ENCODE peak calls at places on chromosomes 11 and 22, in four cellular contexts. H is MM.1S, J is cardiac muscle cell, R is ovary. D is an unnamed sample. For H3K36me3, the result is how much of the 10 kb centered on the place peaks cover.

GRCh38 chr22:42688241-42688913 is 32.3 kb downstream of the A4GALT start:
- DNase-seq in J (peak), R (peak), H (no peak), D (peak)

GRCh38 chr22:41579297-41579996 is 10.2 kb downstream of the PMM1 start:
- DNase-seq in H (no peak), R (no peak), J (no peak), D (no peak)

GRCh38 chr11:109945626-109946321 is 147.4 kb upstream of the ZC3H12C start:
- DNase-seq in R (no peak), J (no peak), H (no peak), D (no peak)

GRCh38 chr11:47162426-47162825 is 14.3 kb downstream of the ARFGAP2 start:
- DNase-seq in R (no peak), J (no peak), H (no peak), D (no peak)

GRCh38 chr11:22703561-22703960 is 37.1 kb downstream of the GAS2 start:
- DNase-seq in H (no peak), J (peak), R (no peak), D (no peak)

GRCh38 chr22:39365406-39365782 is 15.6 kb downstream of the SYNGR1 start:
- DNase-seq in J (no peak), R (no peak), H (no peak), D (no peak)

GRCh38 chr22:41914611-41915034 is 251 bp downstream of the SHISA8 start:
- DNase-seq in J (no peak), R (no peak), H (no peak), D (no peak)

GRCh38 chr22:39454385-39454871 is 2.4 kb upstream of the MGAT3 start:
- DNase-seq in H (no peak), R (no peak), J (no peak), D (no peak)

GRCh38 chr11:110032957-110033570 is 60.1 kb upstream of the ZC3H12C start:
- DNase-seq in J (no peak), H (no peak), R (no peak), D (no peak)

GRCh38 chr11:93225642-93226041 is 27.9 kb upstream of the SLC36A4 start:
- DNase-seq in H (no peak), R (no peak), J (no peak), D (no peak)

GRCh38 chr22:36160499-36160942 is at the start of gene APOL3:
- DNase-seq in H (peak), J (no peak), R (peak), D (peak)

GRCh38 chr11:80241766-80242165 is 800.9 kb upstream of the TENM4 start:
- DNase-seq in H (no peak), R (no peak), J (no peak), D (no peak)

GRCh38 chr22:28419916-28420315 is 259.7 kb downstream of the TTC28 start:
- DNase-seq in J (no peak), H (no peak), R (no peak), D (no peak)

GRCh38 chr11:121451178-121451981 is 734 bp upstream of the SORL1 start:
- DNase-seq in J (no peak), R (no peak), H (no peak), D (peak)

GRCh38 chr11:96272542-96273306 is 70.3 kb downstream of the MAML2 start:
- DNase-seq in H (no peak), J (no peak), R (no peak), D (peak)

GRCh38 chr11:128448487-128448886 is 138.9 kb downstream of the ETS1 start:
- DNase-seq in J (no peak), H (no peak), R (no peak), D (peak)

DNA sequence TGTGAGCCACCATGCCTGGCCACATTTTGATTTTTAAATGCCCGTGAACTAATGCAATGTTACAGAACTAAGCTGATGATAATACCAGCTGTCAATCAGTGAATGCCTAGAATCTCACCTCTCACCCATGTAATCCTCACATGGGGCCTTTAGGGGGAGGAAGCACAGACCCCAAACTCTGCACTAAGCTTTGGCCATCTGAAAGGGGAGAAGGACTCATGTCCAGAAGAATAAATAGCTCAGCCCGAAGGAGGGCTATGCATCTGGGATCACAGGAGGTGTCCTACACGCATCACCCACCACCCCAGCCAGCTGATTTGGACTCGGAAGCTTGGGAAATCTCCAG is 36.0 kb upstream of the YPEL1 start:
- DNase-seq in R (no peak), J (no peak), H (no peak), D (no peak)
- H3K36me3 ChIP-seq in R (under half), J (under half), H (under half), D (half or more)

DNA sequence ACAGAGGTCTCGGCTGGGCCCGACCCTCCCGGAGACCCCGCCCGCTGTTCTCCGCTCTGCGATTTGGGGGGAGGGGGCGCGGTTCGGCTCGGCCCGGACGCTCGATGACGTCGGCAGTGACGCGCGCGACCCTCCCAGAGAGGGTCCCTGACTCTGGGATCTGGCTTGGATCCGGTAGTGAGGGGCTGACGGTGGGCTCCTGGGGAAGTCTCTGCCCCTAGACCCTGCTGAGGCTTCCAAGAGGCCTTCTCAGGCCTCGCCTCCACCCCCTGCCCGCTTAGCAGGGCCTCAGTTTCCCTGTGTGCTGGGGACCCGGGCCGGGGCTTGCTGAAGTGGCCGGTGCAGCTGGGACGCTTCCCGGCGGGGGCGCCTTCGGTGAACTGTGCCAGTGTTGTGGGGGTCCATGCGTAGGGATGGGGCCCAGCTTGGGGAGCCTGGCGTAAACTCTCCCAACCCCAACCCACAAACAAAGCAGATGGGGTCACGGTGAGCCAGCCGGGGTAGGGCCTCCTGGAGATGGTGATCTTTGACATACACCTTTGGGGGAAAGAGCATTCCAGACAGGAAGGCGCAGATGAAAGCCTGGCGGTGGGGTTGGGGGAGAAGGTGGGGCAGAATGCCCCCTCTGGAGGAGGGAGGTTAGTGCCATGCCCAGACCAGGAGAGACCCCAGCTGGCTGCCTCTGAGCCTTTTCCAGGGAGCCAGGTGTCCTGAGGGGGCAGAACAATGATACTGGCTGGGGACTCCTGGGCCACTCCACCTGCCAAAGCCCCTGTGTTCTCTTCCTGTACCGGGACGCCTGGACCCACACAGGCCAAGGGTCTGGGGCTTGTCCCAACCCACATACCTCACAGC is 1.0 kb downstream of the B4GALNT4 start:
- DNase-seq in H (no peak), J (peak), R (no peak), D (no peak)
- H3K4me3 ChIP-seq in H (no peak), J (peak), R (peak), D (no peak)

GRCh38 chr11:69683764-69684333 is 8.7 kb upstream of the LTO1 start:
- DNase-seq in R (no peak), H (no peak), J (no peak), D (peak)
- TF ChIP-seq CTCF in R (no peak), H (peak), J (peak), D (peak)

DNA sequence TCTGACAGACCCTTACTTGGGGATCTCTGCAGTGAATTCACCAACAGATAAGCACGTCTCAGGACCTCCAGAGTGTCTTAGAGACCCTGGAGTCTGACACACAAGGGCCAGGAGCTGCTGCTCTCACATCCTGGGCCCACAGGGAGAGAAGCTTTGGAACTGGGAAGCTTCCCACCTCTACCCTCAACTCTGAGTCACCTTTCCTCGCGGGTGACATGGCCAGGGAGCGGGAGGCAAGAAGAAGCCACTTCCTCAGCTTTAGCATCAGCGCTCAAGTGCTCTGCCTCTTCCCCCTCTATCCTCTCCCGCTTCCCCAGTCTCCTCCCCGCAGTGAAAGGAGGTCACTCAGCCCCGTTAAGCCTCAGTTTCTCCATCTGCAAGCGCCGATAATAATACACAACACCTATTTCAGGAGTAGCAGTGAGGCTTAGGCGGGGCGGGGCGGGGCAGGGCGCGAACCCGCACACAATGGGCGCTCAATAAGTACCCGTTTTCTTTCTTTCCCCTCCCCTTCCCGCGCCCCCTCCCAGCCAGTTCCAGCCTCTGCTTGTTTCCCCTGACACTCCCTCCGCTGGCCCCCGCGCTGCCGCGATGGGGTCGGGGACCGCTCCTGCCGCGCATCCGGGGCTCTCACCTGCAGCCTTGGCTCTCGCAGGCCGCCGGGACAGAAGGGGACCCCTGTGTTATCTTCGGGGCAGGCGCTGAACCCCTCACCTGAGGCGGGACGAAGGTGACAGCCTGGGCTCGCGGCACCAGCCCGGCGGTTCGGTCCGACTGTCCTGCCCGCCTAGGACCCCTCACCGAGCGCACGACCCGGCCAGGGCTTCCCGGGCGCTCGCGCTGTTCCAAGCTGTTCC is 937 bp downstream of the GDPD5 start:
- DNase-seq in H (no peak), J (peak), R (no peak), D (no peak)
- H3K36me3 ChIP-seq in H (under half), J (under half), R (under half), D (under half)

GRCh38 chr11:23903044-23903704 is 593.7 kb upstream of the LUZP2 start:
- DNase-seq in R (no peak), H (no peak), J (no peak), D (no peak)

DNA sequence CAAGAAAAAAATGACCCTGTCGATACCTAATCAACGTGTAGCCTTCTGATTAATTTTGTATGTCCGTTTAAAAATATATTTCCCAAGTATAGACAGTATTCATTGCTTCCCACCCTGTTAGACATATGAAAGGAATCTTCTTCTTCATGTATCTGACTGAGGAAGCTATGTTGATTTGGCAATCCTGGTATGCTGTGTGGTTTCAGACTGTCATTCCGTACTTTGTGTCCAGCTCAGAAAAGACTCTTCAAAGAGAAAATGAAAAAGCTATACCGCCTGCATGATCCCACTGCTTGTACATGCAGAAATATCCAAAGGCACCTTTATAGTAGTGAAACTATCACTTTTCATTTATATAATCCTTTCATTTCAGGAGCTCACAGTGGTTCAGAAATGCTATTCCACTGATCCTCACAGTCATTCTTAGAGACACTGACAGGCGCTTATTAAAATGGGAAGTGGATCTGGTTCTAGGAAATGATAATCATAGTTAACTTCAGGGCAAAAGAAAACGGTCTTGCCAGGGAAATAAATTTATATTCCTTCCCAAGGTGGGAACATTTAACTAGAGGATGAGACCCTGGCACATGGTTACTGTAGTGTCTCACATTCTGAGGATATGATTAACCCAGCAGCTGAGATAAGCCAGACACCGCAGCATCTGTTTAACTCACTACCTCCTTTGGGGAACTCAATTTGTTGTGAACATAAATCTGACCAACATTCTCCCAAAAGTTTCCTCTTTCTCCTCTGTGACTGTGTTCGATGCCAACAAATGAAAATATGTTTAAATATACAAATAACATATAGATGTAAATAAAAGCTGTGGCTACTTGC is 599.2 kb upstream of the LUZP2 start:
- DNase-seq in R (no peak), H (no peak), J (no peak), D (no peak)
- H3K4me3 ChIP-seq in R (no peak), H (no peak), J (no peak), D (no peak)

DNA sequence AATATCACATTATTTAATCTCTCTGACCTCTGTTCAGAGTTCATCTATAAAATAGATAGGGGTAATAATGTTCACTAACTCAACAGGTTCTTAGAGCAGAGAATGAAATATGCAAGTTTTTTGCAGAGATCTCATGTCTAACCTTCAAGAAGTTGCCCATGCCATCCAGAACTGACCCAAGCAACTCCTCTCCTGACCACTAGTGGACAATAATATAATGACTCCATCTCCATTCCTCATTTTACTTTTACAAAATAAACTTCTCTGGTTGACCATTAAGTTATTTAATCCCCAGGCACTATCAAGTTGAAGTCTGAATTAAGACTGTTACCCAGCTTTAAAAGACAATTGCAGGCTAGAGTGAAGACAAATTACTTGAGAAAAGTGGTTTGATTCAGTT is 382.6 kb downstream of the KCNA4 start:
- DNase-seq in R (no peak), H (no peak), J (no peak), D (no peak)
- TF ChIP-seq CTCF in R (no peak), H (peak), J (peak), D (no peak)

GRCh38 chr22:25900390-25900789 is 158.4 kb downstream of the MYO18B start:
- DNase-seq in H (no peak), R (no peak), J (no peak), D (no peak)
- H3K36me3 ChIP-seq in H (under half), R (under half), J (half or more), D (under half)

GRCh38 chr11:76793834-76794291 is 10.7 kb downstream of the TSKU start:
- DNase-seq in H (no peak), R (no peak), J (no peak), D (no peak)
- H3K4me3 ChIP-seq in H (no peak), R (no peak), J (no peak), D (no peak)

DNA sequence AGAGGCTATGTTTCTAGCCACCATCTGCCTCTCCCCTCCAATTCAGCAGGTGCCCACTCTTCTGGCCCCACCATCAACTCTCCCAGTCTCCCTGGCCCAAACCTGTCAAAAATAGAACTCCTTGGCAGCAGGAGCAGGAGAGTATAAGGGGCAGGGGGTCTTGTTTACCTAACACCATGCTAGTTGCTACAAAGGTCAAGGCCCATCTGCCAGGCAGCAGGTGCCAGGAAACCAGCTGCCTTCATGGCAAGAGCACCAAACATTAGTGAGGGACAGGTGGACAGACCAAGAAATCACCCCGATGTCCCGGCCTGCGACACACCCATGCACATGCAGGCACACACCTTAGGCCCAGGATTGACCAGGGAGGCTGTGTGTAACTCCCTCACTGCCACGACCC is 387.9 kb downstream of the BUD13 start:
- DNase-seq in R (no peak), J (no peak), H (no peak), D (no peak)
- TF ChIP-seq CTCF in R (no peak), J (no peak), H (no peak), D (no peak)